ENCODE peak calls at places on chromosomes 5 and 9, in seven cellular contexts. One of them, this sample, is unnamed.
A peak's percentile ranks its signal among the peaks of the same experiment; 100 is the strongest.

GRCh38 chr5:132136906-132137305 is 63.3 kb downstream of the CSF2 start:
- DNase-seq in psoas muscle: no peak
- DNase-seq in H1: no peak
- DNase-seq in heart left ventricle: no peak
- DNase-seq in esophagus muscularis mucosa: no peak
- DNase-seq in effector memory CD4-positive, alpha-beta T cell: no peak
- DNase-seq in neuronal stem cell: no peak
- DNase-seq in this sample: no peak

GRCh38 chr5:158938181-158938580 is 161.5 kb downstream of the EBF1 start:
- DNase-seq in psoas muscle: no peak
- DNase-seq in H1: no peak
- DNase-seq in heart left ventricle: peak; percentile 44
- DNase-seq in esophagus muscularis mucosa: no peak
- DNase-seq in effector memory CD4-positive, alpha-beta T cell: no peak
- DNase-seq in neuronal stem cell: no peak
- DNase-seq in this sample: peak; percentile 27

GRCh38 chr9:128555180-128555721 is 2.9 kb downstream of the SPTAN1 start:
- DNase-seq in psoas muscle: no peak
- DNase-seq in H1: no peak
- DNase-seq in heart left ventricle: no peak
- DNase-seq in esophagus muscularis mucosa: no peak
- DNase-seq in effector memory CD4-positive, alpha-beta T cell: no peak
- DNase-seq in neuronal stem cell: peak; percentile 52
- DNase-seq in this sample: no peak

GRCh38 chr9:22208846-22209585 is 199.9 kb upstream of the CDKN2B start:
- DNase-seq in psoas muscle: no peak
- DNase-seq in H1: no peak
- DNase-seq in heart left ventricle: no peak
- DNase-seq in esophagus muscularis mucosa: no peak
- DNase-seq in effector memory CD4-positive, alpha-beta T cell: no peak
- DNase-seq in neuronal stem cell: no peak
- DNase-seq in this sample: no peak

GRCh38 chr5:135708481-135708880 is 126.0 kb upstream of the SLC25A48 start:
- DNase-seq in psoas muscle: no peak
- DNase-seq in H1: no peak
- DNase-seq in heart left ventricle: no peak
- DNase-seq in esophagus muscularis mucosa: no peak
- DNase-seq in effector memory CD4-positive, alpha-beta T cell: no peak
- DNase-seq in neuronal stem cell: no peak
- DNase-seq in this sample: no peak

GRCh38 chr5:123699571-123699970 is 187.6 kb downstream of the CSNK1G3 start:
- DNase-seq in psoas muscle: no peak
- DNase-seq in H1: no peak
- DNase-seq in heart left ventricle: no peak
- DNase-seq in esophagus muscularis mucosa: no peak
- DNase-seq in effector memory CD4-positive, alpha-beta T cell: no peak
- DNase-seq in neuronal stem cell: no peak
- DNase-seq in this sample: no peak

GRCh38 chr5:13244151-13244550 is 700.3 kb downstream of the DNAH5 start:
- DNase-seq in psoas muscle: no peak
- DNase-seq in H1: no peak
- DNase-seq in heart left ventricle: no peak
- DNase-seq in esophagus muscularis mucosa: no peak
- DNase-seq in effector memory CD4-positive, alpha-beta T cell: no peak
- DNase-seq in neuronal stem cell: no peak
- DNase-seq in this sample: no peak

GRCh38 chr9:127095416-127095815 is 27.0 kb downstream of the ANGPTL2 start:
- DNase-seq in psoas muscle: no peak
- DNase-seq in H1: no peak
- DNase-seq in heart left ventricle: no peak
- DNase-seq in esophagus muscularis mucosa: no peak
- DNase-seq in effector memory CD4-positive, alpha-beta T cell: no peak
- DNase-seq in neuronal stem cell: no peak
- DNase-seq in this sample: no peak

GRCh38 chr9:72834994-72835393 is 117.9 kb downstream of the ALDH1A1 start:
- DNase-seq in psoas muscle: no peak
- DNase-seq in H1: no peak
- DNase-seq in heart left ventricle: no peak
- DNase-seq in esophagus muscularis mucosa: no peak
- DNase-seq in effector memory CD4-positive, alpha-beta T cell: no peak
- DNase-seq in neuronal stem cell: no peak
- DNase-seq in this sample: no peak

GRCh38 chr9:132791699-132792240 is 86.3 kb downstream of the AK8 start:
- DNase-seq in psoas muscle: no peak
- DNase-seq in H1: no peak
- DNase-seq in heart left ventricle: no peak
- DNase-seq in esophagus muscularis mucosa: no peak
- DNase-seq in effector memory CD4-positive, alpha-beta T cell: no peak
- DNase-seq in neuronal stem cell: no peak
- DNase-seq in this sample: no peak

GRCh38 chr9:134399435-134400056 is 73.3 kb downstream of the RXRA start:
- DNase-seq in psoas muscle: no peak
- DNase-seq in H1: no peak
- DNase-seq in heart left ventricle: no peak
- DNase-seq in esophagus muscularis mucosa: no peak
- DNase-seq in effector memory CD4-positive, alpha-beta T cell: no peak
- DNase-seq in neuronal stem cell: no peak
- DNase-seq in this sample: no peak

GRCh38 chr5:137695651-137696428 is 40.0 kb downstream of the KLHL3 start:
- DNase-seq in psoas muscle: no peak
- DNase-seq in H1: no peak
- DNase-seq in heart left ventricle: no peak
- DNase-seq in esophagus muscularis mucosa: no peak
- DNase-seq in effector memory CD4-positive, alpha-beta T cell: no peak
- DNase-seq in neuronal stem cell: no peak
- DNase-seq in this sample: no peak

GRCh38 chr5:104628906-104629305 is 1066.3 kb upstream of the NUDT12 start:
- DNase-seq in psoas muscle: no peak
- DNase-seq in H1: no peak
- DNase-seq in heart left ventricle: no peak
- DNase-seq in esophagus muscularis mucosa: no peak
- DNase-seq in effector memory CD4-positive, alpha-beta T cell: no peak
- DNase-seq in neuronal stem cell: no peak
- DNase-seq in this sample: no peak

GRCh38 chr9:21761309-21761901 is 41.0 kb upstream of the MTAP start:
- DNase-seq in psoas muscle: no peak
- DNase-seq in H1: no peak
- DNase-seq in heart left ventricle: no peak
- DNase-seq in esophagus muscularis mucosa: no peak
- DNase-seq in effector memory CD4-positive, alpha-beta T cell: no peak
- DNase-seq in neuronal stem cell: no peak
- DNase-seq in this sample: no peak

GRCh38 chr9:92489209-92489608 is 6.9 kb upstream of the ASPN start:
- DNase-seq in psoas muscle: no peak
- DNase-seq in H1: no peak
- DNase-seq in heart left ventricle: no peak
- DNase-seq in esophagus muscularis mucosa: no peak
- DNase-seq in effector memory CD4-positive, alpha-beta T cell: no peak
- DNase-seq in neuronal stem cell: no peak
- DNase-seq in this sample: no peak

GRCh38 chr5:112776301-112776856 is 38.7 kb downstream of the APC start:
- DNase-seq in psoas muscle: no peak
- DNase-seq in H1: no peak
- DNase-seq in heart left ventricle: no peak
- DNase-seq in esophagus muscularis mucosa: no peak
- DNase-seq in effector memory CD4-positive, alpha-beta T cell: no peak
- DNase-seq in neuronal stem cell: no peak
- DNase-seq in this sample: no peak

GRCh38 chr9:6758418-6759113 is 793 bp downstream of the KDM4C start:
- DNase-seq in psoas muscle: peak; percentile 35
- DNase-seq in H1: no peak
- DNase-seq in heart left ventricle: peak; percentile 56
- DNase-seq in esophagus muscularis mucosa: peak; percentile 92
- DNase-seq in effector memory CD4-positive, alpha-beta T cell: peak; percentile 58
- DNase-seq in neuronal stem cell: peak; percentile 51
- DNase-seq in this sample: peak; percentile 39

GRCh38 chr5:27311544-27311943 is 273.2 kb upstream of the CDH9 start:
- DNase-seq in psoas muscle: no peak
- DNase-seq in H1: no peak
- DNase-seq in heart left ventricle: no peak
- DNase-seq in esophagus muscularis mucosa: no peak
- DNase-seq in effector memory CD4-positive, alpha-beta T cell: no peak
- DNase-seq in neuronal stem cell: no peak
- DNase-seq in this sample: no peak

GRCh38 chr9:126947529-126947928 is 32.9 kb downstream of the RALGPS1 start:
- DNase-seq in psoas muscle: no peak
- DNase-seq in H1: peak; percentile 17
- DNase-seq in heart left ventricle: no peak
- DNase-seq in esophagus muscularis mucosa: no peak
- DNase-seq in effector memory CD4-positive, alpha-beta T cell: no peak
- DNase-seq in neuronal stem cell: no peak
- DNase-seq in this sample: no peak

GRCh38 chr5:3268760-3269330 is 326.8 kb upstream of the IRX1 start:
- DNase-seq in psoas muscle: no peak
- DNase-seq in H1: no peak
- DNase-seq in heart left ventricle: no peak
- DNase-seq in esophagus muscularis mucosa: peak; percentile 87
- DNase-seq in effector memory CD4-positive, alpha-beta T cell: no peak
- DNase-seq in neuronal stem cell: no peak
- DNase-seq in this sample: no peak
- H3K9me3 ChIP-seq in psoas muscle: no peaks in the 10 kb centered on the region
- H3K9me3 ChIP-seq in H1: no peaks in the 10 kb centered on the region
- H3K9me3 ChIP-seq in heart left ventricle: no peaks in the 10 kb centered on the region
- H3K9me3 ChIP-seq in esophagus muscularis mucosa: no peaks in the 10 kb centered on the region
- H3K9me3 ChIP-seq in effector memory CD4-positive, alpha-beta T cell: no peaks in the 10 kb centered on the region
- H3K9me3 ChIP-seq in neuronal stem cell: no peaks in the 10 kb centered on the region
- H3K9me3 ChIP-seq in this sample: no peaks in the 10 kb centered on the region

DNA sequence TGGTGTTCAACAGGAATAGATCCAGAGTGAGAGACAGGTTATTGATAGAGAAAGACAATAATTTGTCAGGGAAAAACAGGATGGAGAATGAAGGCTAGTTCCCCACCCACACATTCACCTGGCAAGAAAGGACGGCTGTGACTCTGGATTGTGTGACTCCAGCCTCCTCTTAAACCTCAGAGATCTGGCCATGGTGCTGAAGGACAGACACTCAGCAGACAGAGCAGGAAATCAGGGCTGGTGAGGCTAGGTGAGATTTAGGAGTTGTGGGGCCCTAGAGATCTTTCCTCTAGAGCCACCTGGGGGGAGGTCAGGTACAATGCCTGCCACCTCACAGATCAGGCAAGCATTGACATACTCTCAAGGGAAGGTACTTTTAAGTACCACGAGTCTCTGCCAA is 15.2 kb downstream of the OR1B1 start:
- DNase-seq in psoas muscle: no peak
- DNase-seq in H1: no peak
- DNase-seq in heart left ventricle: no peak
- DNase-seq in esophagus muscularis mucosa: no peak
- DNase-seq in effector memory CD4-positive, alpha-beta T cell: no peak
- DNase-seq in neuronal stem cell: no peak
- DNase-seq in this sample: no peak
- H3K9me3 ChIP-seq in psoas muscle: no peaks in the 10 kb centered on the region
- H3K9me3 ChIP-seq in H1: peaks cover 42% of the 10 kb centered on the region
- H3K9me3 ChIP-seq in heart left ventricle: peaks cover 20% of the 10 kb centered on the region
- H3K9me3 ChIP-seq in esophagus muscularis mucosa: peaks cover 16% of the 10 kb centered on the region
- H3K9me3 ChIP-seq in effector memory CD4-positive, alpha-beta T cell: peaks cover 3% of the 10 kb centered on the region
- H3K9me3 ChIP-seq in neuronal stem cell: peaks cover 13% of the 10 kb centered on the region
- H3K9me3 ChIP-seq in this sample: peaks cover 42% of the 10 kb centered on the region

DNA sequence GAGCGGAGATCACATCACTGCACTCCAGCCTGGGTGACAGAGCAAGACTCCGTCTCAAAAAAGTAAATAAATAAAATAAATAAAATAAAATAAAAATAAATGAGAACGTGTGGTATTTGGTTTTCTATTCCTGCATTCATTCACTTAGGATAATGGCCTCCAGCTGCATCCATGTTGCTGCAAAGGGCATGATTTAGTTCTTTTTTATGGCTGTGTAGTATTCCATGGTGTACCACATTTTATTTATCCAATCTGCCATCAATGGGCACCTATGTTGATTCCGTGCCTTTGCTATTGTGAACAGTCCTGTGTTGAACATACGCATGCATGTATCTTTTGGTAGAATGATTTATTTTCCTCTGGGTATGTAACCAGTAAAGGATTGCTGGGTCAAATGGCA is 8.8 kb upstream of the RASGEF1C start:
- DNase-seq in psoas muscle: no peak
- DNase-seq in H1: no peak
- DNase-seq in heart left ventricle: no peak
- DNase-seq in esophagus muscularis mucosa: no peak
- DNase-seq in effector memory CD4-positive, alpha-beta T cell: no peak
- DNase-seq in neuronal stem cell: no peak
- DNase-seq in this sample: no peak
- H3K9me3 ChIP-seq in psoas muscle: peaks cover 31% of the 10 kb centered on the region
- H3K9me3 ChIP-seq in H1: peaks cover 13% of the 10 kb centered on the region
- H3K9me3 ChIP-seq in heart left ventricle: peaks cover 73% of the 10 kb centered on the region
- H3K9me3 ChIP-seq in esophagus muscularis mucosa: peaks cover 79% of the 10 kb centered on the region
- H3K9me3 ChIP-seq in effector memory CD4-positive, alpha-beta T cell: peaks cover 22% of the 10 kb centered on the region
- H3K9me3 ChIP-seq in neuronal stem cell: peaks cover 24% of the 10 kb centered on the region
- H3K9me3 ChIP-seq in this sample: peaks cover 84% of the 10 kb centered on the region

GRCh38 chr9:23941051-23941450 is 115.0 kb upstream of the ELAVL2 start:
- DNase-seq in psoas muscle: no peak
- DNase-seq in H1: no peak
- DNase-seq in heart left ventricle: no peak
- DNase-seq in esophagus muscularis mucosa: no peak
- DNase-seq in effector memory CD4-positive, alpha-beta T cell: no peak
- DNase-seq in neuronal stem cell: no peak
- DNase-seq in this sample: no peak

GRCh38 chr9:23945897-23946296 is 119.9 kb upstream of the ELAVL2 start:
- DNase-seq in psoas muscle: no peak
- DNase-seq in H1: no peak
- DNase-seq in heart left ventricle: no peak
- DNase-seq in esophagus muscularis mucosa: no peak
- DNase-seq in effector memory CD4-positive, alpha-beta T cell: no peak
- DNase-seq in neuronal stem cell: no peak
- DNase-seq in this sample: no peak
- H3K9me3 ChIP-seq in psoas muscle: peaks cover 28% of the 10 kb centered on the region
- H3K9me3 ChIP-seq in H1: peaks cover 16% of the 10 kb centered on the region
- H3K9me3 ChIP-seq in heart left ventricle: peaks cover 54% of the 10 kb centered on the region
- H3K9me3 ChIP-seq in esophagus muscularis mucosa: peaks cover 21% of the 10 kb centered on the region
- H3K9me3 ChIP-seq in effector memory CD4-positive, alpha-beta T cell: no peaks in the 10 kb centered on the region
- H3K9me3 ChIP-seq in neuronal stem cell: peaks cover 4% of the 10 kb centered on the region
- H3K9me3 ChIP-seq in this sample: peaks cover 64% of the 10 kb centered on the region